ENCODE peak calls at places on chromosome 20, in ten cellular contexts. Y is AG04450; C is A549; O is CD8-positive, alpha-beta T cell; R is tibial artery; H is astrocyte of the spinal cord; S is cardiac muscle cell; T is sigmoid colon; L is mammary epithelial cell; N is breast epithelium. D is an unnamed sample.

GRCh38 chr20:31713312-31714049 is 9.2 kb downstream of the BCL2L1 start:
- DNase-seq in Y (peak), T (peak), L (peak), N (peak), H (peak), O (no peak), R (peak), S (peak), C (peak), D (no peak)

GRCh38 chr20:61295726-61296628 is 43.9 kb downstream of the CDH4 start:
- DNase-seq in N (no peak), H (no peak), Y (no peak), C (no peak), O (no peak), S (no peak), T (no peak), R (no peak), L (peak), D (no peak)

GRCh38 chr20:46647469-46647868 is 3.8 kb downstream of the SLC13A3 start:
- DNase-seq in N (no peak), H (no peak), S (no peak), T (no peak), O (no peak), Y (no peak), L (no peak), R (no peak), C (no peak), D (no peak)

GRCh38 chr20:6184086-6184485 is 61.3 kb upstream of the FERMT1 start:
- DNase-seq in T (no peak), O (no peak), N (no peak), S (no peak), C (no peak), H (no peak), R (no peak), Y (no peak), L (no peak), D (no peak)

GRCh38 chr20:61499859-61500258 is 247.8 kb downstream of the CDH4 start:
- DNase-seq in Y (no peak), R (no peak), C (peak), N (no peak), S (no peak), H (peak), L (no peak), T (no peak), O (no peak), D (no peak)

GRCh38 chr20:18005170-18005989 is 36.6 kb downstream of the MGME1 start:
- DNase-seq in C (no peak), Y (no peak), T (no peak), H (no peak), N (no peak), O (no peak), R (no peak), L (no peak), S (no peak), D (no peak)

GRCh38 chr20:34472246-34472925 is 43.8 kb upstream of the DYNLRB1 start:
- DNase-seq in C (no peak), N (no peak), L (peak), Y (no peak), S (peak), R (no peak), O (no peak), T (no peak), H (peak), D (no peak)

GRCh38 chr20:61989741-61990140 is 75.9 kb downstream of the TAF4 start:
- DNase-seq in L (no peak), S (no peak), T (no peak), H (no peak), C (no peak), Y (no peak), R (no peak), O (no peak), N (no peak), D (no peak)

GRCh38 chr20:23569570-23569969 is 1.3 kb upstream of the CST9L start:
- DNase-seq in C (no peak), N (no peak), T (no peak), H (no peak), O (no peak), Y (no peak), L (no peak), R (no peak), S (no peak), D (no peak)
- H3K4me3 ChIP-seq in C (no peak), N (no peak), T (no peak), H (no peak), O (no peak), Y (no peak), L (no peak), R (no peak), S (no peak), D (no peak)

GRCh38 chr20:41956316-41957050 is 338.3 kb upstream of the CHD6 start:
- DNase-seq in T (no peak), Y (no peak), H (no peak), N (no peak), L (no peak), C (peak), S (peak), R (no peak), O (no peak), D (peak)
- TF ChIP-seq CTCF in T (no peak), Y (peak), H (peak), N (no peak), L (no peak), C (peak), S (peak), R (peak), O (no peak), D (peak)

GRCh38 chr20:51022803-51023616 is at the start of gene KCNG1:
- DNase-seq in T (peak), H (peak), S (peak), L (peak), Y (no peak), C (peak), R (no peak), O (no peak), N (peak), D (peak)
- H3K4me3 ChIP-seq in T (peak), H (peak), S (peak), L (peak), Y (peak), C (peak), R (peak), O (no peak), N (peak), D (peak)

GRCh38 chr20:53623454-53624206 is 30.0 kb upstream of the ZNF217 start:
- DNase-seq in C (peak), H (peak), N (peak), R (peak), L (peak), Y (no peak), O (no peak), T (peak), S (peak), D (no peak)
- TF ChIP-seq CTCF in C (peak), H (no peak), N (no peak), R (no peak), L (no peak), Y (peak), O (no peak), T (no peak), S (peak), D (peak)

GRCh38 chr20:36833275-36834020 is 42.5 kb upstream of the TLDC2 start:
- DNase-seq in L (no peak), C (no peak), O (no peak), Y (peak), H (no peak), R (no peak), S (no peak), T (peak), N (no peak), D (no peak)

GRCh38 chr20:36832791-36833190 is 43.1 kb upstream of the TLDC2 start:
- DNase-seq in R (no peak), L (no peak), H (no peak), Y (no peak), S (no peak), N (no peak), T (peak), C (no peak), O (no peak), D (no peak)

GRCh38 chr20:36836591-36837329 is 39.2 kb upstream of the TLDC2 start:
- DNase-seq in H (peak), C (peak), Y (no peak), S (peak), N (no peak), T (peak), O (no peak), R (no peak), L (no peak), D (no peak)

GRCh38 chr20:36835025-36835424 is 40.9 kb upstream of the TLDC2 start:
- DNase-seq in O (no peak), R (no peak), N (no peak), S (no peak), Y (no peak), H (no peak), L (no peak), C (no peak), T (peak), D (no peak)

DNA sequence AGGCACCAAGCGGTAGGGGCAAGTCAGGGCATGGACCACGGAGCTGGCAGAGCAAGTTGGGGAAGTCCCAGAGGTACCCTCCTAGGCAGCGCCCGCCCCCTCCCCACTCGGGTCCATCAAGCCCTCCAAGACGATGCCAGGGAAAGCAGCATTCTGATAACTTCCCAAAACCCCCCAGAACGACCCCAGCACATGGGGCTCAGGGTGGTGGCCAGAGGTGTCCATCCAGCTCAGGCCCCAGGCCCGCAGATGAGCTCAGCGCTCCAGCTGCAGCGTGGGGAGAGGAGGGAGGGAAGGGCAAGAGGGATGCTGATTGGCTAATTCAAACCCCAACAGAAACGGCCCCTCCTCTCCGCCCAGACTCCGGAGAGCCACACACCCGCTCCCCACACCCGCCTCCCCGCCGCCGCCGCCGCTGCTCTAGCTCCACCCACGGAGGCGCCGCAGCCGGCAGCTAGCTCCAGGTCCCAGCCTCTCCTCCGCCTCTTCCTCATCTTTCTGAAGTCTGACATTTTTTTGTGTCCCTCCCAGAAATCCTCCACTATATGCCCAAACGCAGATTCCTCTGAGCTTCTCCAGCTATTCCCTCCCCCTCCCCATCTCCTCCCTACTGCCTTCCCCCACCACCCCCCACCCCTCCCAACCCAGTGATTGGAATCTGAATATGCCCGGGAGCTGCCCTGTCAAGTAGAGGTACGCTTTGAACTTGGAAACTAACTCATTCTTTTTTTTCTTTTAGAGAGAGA is 40.3 kb upstream of the TLDC2 start:
- DNase-seq in H (peak), N (peak), L (peak), S (peak), R (peak), O (peak), C (peak), T (peak), Y (peak), D (peak)
- H3K4me3 ChIP-seq in H (peak), N (peak), L (peak), S (no peak), R (peak), O (peak), C (peak), T (peak), Y (no peak), D (no peak)